ENCODE peak calls at places on chromosomes 3 and 15, in eight cellular contexts. L is SK-N-SH, A is heart left ventricle, P is thoracic aorta, D is adrenal gland, O is tibial artery, V is psoas muscle, I is A673. Y is an unnamed sample.

GRCh38 chr15:43789409-43789808 is 2.7 kb upstream of the SERF2 start:
- DNase-seq in L (no peak), A (no peak), P (no peak), D (no peak), O (no peak), V (no peak), I (no peak), Y (no peak)

GRCh38 chr3:48123346-48123745 is 64.9 kb downstream of the CDC25A start:
- DNase-seq in L (no peak), A (no peak), P (no peak), D (no peak), O (no peak), V (no peak), I (no peak), Y (no peak)

GRCh38 chr3:34582054-34582453 is 783.6 kb downstream of the PDCD6IP start:
- DNase-seq in L (no peak), A (no peak), P (no peak), D (no peak), O (no peak), V (no peak), I (peak; percentile 70), Y (no peak)

GRCh38 chr3:63655519-63655918 is 3.0 kb downstream of the SNTN start:
- DNase-seq in L (no peak), A (no peak), P (no peak), D (no peak), O (no peak), V (no peak), I (no peak), Y (no peak)

GRCh38 chr3:139534444-139534812 is 5.1 kb downstream of the RBP1 start:
- DNase-seq in L (no peak), A (no peak), P (no peak), D (peak; percentile 88), O (peak; percentile 45), V (no peak), I (peak; percentile 88), Y (peak; percentile 78)

GRCh38 chr3:61807865-61808276 is 246.5 kb downstream of the PTPRG start:
- DNase-seq in L (peak; percentile 45), A (no peak), P (no peak), D (no peak), O (no peak), V (no peak), I (no peak), Y (no peak)

GRCh38 chr3:197006446-197006845 is 23.2 kb downstream of the MELTF start:
- DNase-seq in L (no peak), A (no peak), P (no peak), D (no peak), O (no peak), V (no peak), I (no peak), Y (no peak)

GRCh38 chr3:57409471-57409870 is 117.0 kb upstream of the ASB14 start:
- DNase-seq in L (no peak), A (no peak), P (no peak), D (no peak), O (no peak), V (no peak), I (no peak), Y (no peak)

GRCh38 chr3:37904614-37905047 is 43.0 kb downstream of the CTDSPL start:
- DNase-seq in L (peak; percentile 32), A (no peak), P (no peak), D (no peak), O (no peak), V (no peak), I (no peak), Y (no peak)

GRCh38 chr15:96703087-96703486 is 372.6 kb downstream of the NR2F2 start:
- DNase-seq in L (no peak), A (no peak), P (no peak), D (no peak), O (no peak), V (no peak), I (no peak), Y (no peak)

GRCh38 chr15:96207377-96208006 is 123.0 kb upstream of the NR2F2 start:
- DNase-seq in L (no peak), A (no peak), P (no peak), D (peak; percentile 19), O (no peak), V (no peak), I (no peak), Y (no peak)

GRCh38 chr3:18559323-18559972 is 134.3 kb upstream of the SATB1 start:
- DNase-seq in L (peak; percentile 16), A (no peak), P (no peak), D (peak; percentile 29), O (no peak), V (no peak), I (peak; percentile 71), Y (peak; percentile 45)

GRCh38 chr15:90716317-90716975 is 700 bp upstream of the BLM start:
- DNase-seq in L (no peak), A (peak; percentile 20), P (no peak), D (no peak), O (no peak), V (no peak), I (peak; percentile 26), Y (no peak)

GRCh38 chr3:13016083-13016725 is 57.0 kb downstream of the IQSEC1 start:
- DNase-seq in L (no peak), A (peak; percentile 76), P (no peak), D (peak; percentile 85), O (peak; percentile 71), V (peak; percentile 63), I (no peak), Y (peak; percentile 83)

GRCh38 chr3:138914870-138915502 is 32.0 kb downstream of the FOXL2 start:
- DNase-seq in L (no peak), A (no peak), P (no peak), D (no peak), O (no peak), V (no peak), I (no peak), Y (no peak)

GRCh38 chr15:95843241-95843851 is 487.2 kb upstream of the NR2F2 start:
- DNase-seq in L (no peak), A (peak; percentile 39), P (no peak), D (no peak), O (no peak), V (no peak), I (peak; percentile 43), Y (no peak)

GRCh38 chr3:134754768-134755559 is 40.1 kb upstream of the EPHB1 start:
- DNase-seq in L (peak; percentile 48), A (no peak), P (no peak), D (peak; percentile 52), O (no peak), V (peak; percentile 44), I (peak; percentile 41), Y (peak; percentile 66)

GRCh38 chr3:130820976-130821375 is 72.9 kb upstream of the ATP2C1 start:
- DNase-seq in L (no peak), A (no peak), P (no peak), D (peak; percentile 82), O (no peak), V (no peak), I (peak; percentile 58), Y (no peak)

GRCh38 chr3:54621181-54621580 is 306.7 kb downstream of the LRTM1 start:
- DNase-seq in L (peak; percentile 78), A (no peak), P (no peak), D (no peak), O (no peak), V (no peak), I (peak; percentile 89), Y (no peak)

GRCh38 chr15:97874139-97874538 is 86.4 kb upstream of the ARRDC4 start:
- DNase-seq in L (no peak), A (no peak), P (no peak), D (no peak), O (no peak), V (no peak), I (no peak), Y (no peak)

GRCh38 chr3:65927576-65927975 is 111.1 kb downstream of the MAGI1 start:
- DNase-seq in L (no peak), A (no peak), P (no peak), D (no peak), O (no peak), V (no peak), I (no peak), Y (no peak)

GRCh38 chr15:31447893-31448634 is 121.4 kb downstream of the KLF13 start:
- DNase-seq in L (no peak), A (no peak), P (no peak), D (no peak), O (no peak), V (no peak), I (no peak), Y (no peak)

GRCh38 chr3:152229692-152230091 is 39.0 kb upstream of the MBNL1 start:
- DNase-seq in L (no peak), A (no peak), P (no peak), D (no peak), O (no peak), V (no peak), I (peak; percentile 4), Y (no peak)

GRCh38 chr15:25171856-25172687 is 217.3 kb downstream of the SNRPN start:
- DNase-seq in L (no peak), A (peak; percentile 8), P (no peak), D (no peak), O (peak; percentile 11), V (peak; percentile 7), I (no peak), Y (peak; percentile 0)
- H3K9me3 ChIP-seq in L (no peaks in the 10 kb centered on the region), A (peaks cover 38% of the 10 kb centered on the region), P (peaks cover 16% of the 10 kb centered on the region), D (peaks cover 13% of the 10 kb centered on the region), O (peaks cover 77% of the 10 kb centered on the region), V (peaks cover 17% of the 10 kb centered on the region), I (peaks cover 22% of the 10 kb centered on the region), Y (no peaks in the 10 kb centered on the region)

GRCh38 chr3:170421758-170422157 is 3.1 kb downstream of the CLDN11 start:
- DNase-seq in L (no peak), A (no peak), P (no peak), D (no peak), O (no peak), V (no peak), I (no peak), Y (no peak)
- H3K4me1 ChIP-seq in L (no peaks in the 10 kb centered on the region), A (peaks cover 10% of the 10 kb centered on the region), P (peaks cover 12% of the 10 kb centered on the region), D (peaks cover 8% of the 10 kb centered on the region), O (peaks cover 3% of the 10 kb centered on the region), V (peaks cover 9% of the 10 kb centered on the region), I (no peaks in the 10 kb centered on the region), Y (peaks cover 13% of the 10 kb centered on the region)

DNA sequence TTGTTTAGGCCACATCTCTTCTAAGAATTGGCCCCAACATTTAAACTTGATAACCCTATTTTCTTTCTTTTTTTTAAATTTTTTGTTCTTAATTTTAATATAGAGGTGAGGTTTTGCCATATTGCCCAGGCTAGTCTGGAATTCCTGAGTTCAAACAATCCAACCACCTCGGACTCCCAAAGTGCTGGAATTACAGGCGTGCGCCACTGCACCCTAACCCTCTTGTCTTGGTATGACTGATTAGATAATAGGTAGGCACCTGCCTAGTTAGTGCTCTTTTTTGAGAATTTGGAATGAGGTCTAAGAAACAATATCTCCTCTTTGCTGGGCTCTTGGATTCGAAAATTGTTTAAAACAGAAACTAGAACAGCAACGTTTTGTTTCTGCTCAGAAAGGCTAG is 116.4 kb upstream of the GOLGA6L6 start:
- DNase-seq in L (no peak), A (no peak), P (no peak), D (no peak), O (no peak), V (no peak), I (no peak), Y (no peak)
- H3K9me3 ChIP-seq in L (no peaks in the 10 kb centered on the region), A (no peaks in the 10 kb centered on the region), P (no peaks in the 10 kb centered on the region), D (no peaks in the 10 kb centered on the region), O (no peaks in the 10 kb centered on the region), V (no peaks in the 10 kb centered on the region), I (peaks cover 43% of the 10 kb centered on the region), Y (no peaks in the 10 kb centered on the region)

DNA sequence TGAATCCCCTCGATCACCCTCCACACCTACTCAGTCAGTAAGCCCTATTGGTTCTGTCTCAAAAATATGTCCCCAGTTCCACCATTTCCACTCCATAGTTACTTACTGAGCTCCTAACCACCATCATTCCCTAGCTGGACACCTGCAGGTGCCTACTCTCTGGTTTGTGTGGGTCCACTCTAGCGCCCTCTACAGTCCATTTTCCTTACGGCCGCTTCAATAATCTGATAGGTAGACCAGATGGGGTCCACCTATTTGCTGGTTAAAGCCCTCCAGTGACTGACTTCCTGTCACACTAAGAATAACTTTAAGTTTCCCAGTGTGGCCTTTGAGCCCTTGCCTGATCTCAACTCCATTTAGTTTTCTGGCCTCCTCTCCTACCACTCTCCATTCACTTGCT is 5.0 kb downstream of the GXYLT2 start:
- DNase-seq in L (peak; percentile 40), A (no peak), P (no peak), D (no peak), O (no peak), V (no peak), I (peak; percentile 14), Y (no peak)
- H3K4me1 ChIP-seq in L (peaks cover 29% of the 10 kb centered on the region), A (no peaks in the 10 kb centered on the region), P (peaks cover 12% of the 10 kb centered on the region), D (peaks cover 13% of the 10 kb centered on the region), O (no peaks in the 10 kb centered on the region), V (no peaks in the 10 kb centered on the region), I (peaks cover 26% of the 10 kb centered on the region), Y (peaks cover 39% of the 10 kb centered on the region)

Y was measured in thyroid gland.